ENCODE peak calls at places on chromosomes 4 and X, in four cellular contexts. One of them, this sample, is unnamed.

GRCh38 chr4:145736241-145736831 is 56.4 kb downstream of the C4orf51 start:
- DNase-seq in transverse colon: peak
- DNase-seq in uterus: peak
- DNase-seq in HepG2: no peak
- DNase-seq in this sample: no peak

GRCh38 chrX:139600105-139600504 is 69.6 kb downstream of the F9 start:
- DNase-seq in HepG2: no peak
- DNase-seq in transverse colon: no peak
- DNase-seq in uterus: no peak
- DNase-seq in this sample: no peak

GRCh38 chr4:189090174-189090814 is 850.4 kb upstream of the FRG1 start:
- DNase-seq in HepG2: peak
- DNase-seq in transverse colon: no peak
- DNase-seq in uterus: no peak
- DNase-seq in this sample: no peak

GRCh38 chrX:17860811-17861495 is at the start of gene RAI2:
- DNase-seq in HepG2: no peak
- DNase-seq in uterus: peak
- DNase-seq in transverse colon: peak
- DNase-seq in this sample: no peak

GRCh38 chr4:130675262-130675661 is 1579.3 kb downstream of the C4orf33 start:
- DNase-seq in transverse colon: no peak
- DNase-seq in HepG2: no peak
- DNase-seq in uterus: no peak
- DNase-seq in this sample: no peak

GRCh38 chr4:10495651-10496050 is 38.4 kb upstream of the ZNF518B start:
- DNase-seq in transverse colon: no peak
- DNase-seq in HepG2: no peak
- DNase-seq in uterus: no peak
- DNase-seq in this sample: no peak

GRCh38 chr4:86326399-86326798 is 33.5 kb downstream of the MAPK10 start:
- DNase-seq in HepG2: no peak
- DNase-seq in transverse colon: no peak
- DNase-seq in uterus: no peak
- DNase-seq in this sample: no peak

GRCh38 chr4:152500798-152501434 is 35.0 kb downstream of the FBXW7 start:
- DNase-seq in HepG2: peak
- DNase-seq in uterus: peak
- DNase-seq in transverse colon: peak
- DNase-seq in this sample: no peak

GRCh38 chr4:7159923-7160322 is 32.4 kb upstream of the SORCS2 start:
- DNase-seq in HepG2: peak
- DNase-seq in uterus: no peak
- DNase-seq in transverse colon: no peak
- DNase-seq in this sample: no peak

GRCh38 chr4:164572877-164573279 is 181.1 kb upstream of the SMIM31 start:
- DNase-seq in uterus: no peak
- DNase-seq in HepG2: no peak
- DNase-seq in transverse colon: no peak
- DNase-seq in this sample: no peak

GRCh38 chrX:33969105-33969504 is 163.0 kb downstream of the FAM47A start:
- DNase-seq in uterus: no peak
- DNase-seq in transverse colon: no peak
- DNase-seq in HepG2: no peak
- DNase-seq in this sample: no peak

GRCh38 chrX:27910412-27910811 is 70.8 kb downstream of the DCAF8L1 start:
- DNase-seq in transverse colon: no peak
- DNase-seq in uterus: no peak
- DNase-seq in HepG2: no peak
- DNase-seq in this sample: no peak

GRCh38 chr4:55086561-55086960 is 38.8 kb downstream of the KDR start:
- DNase-seq in transverse colon: no peak
- DNase-seq in HepG2: no peak
- DNase-seq in uterus: no peak
- DNase-seq in this sample: no peak

GRCh38 chrX:20066968-20067708 is 49.6 kb downstream of the MAP7D2 start:
- DNase-seq in transverse colon: peak
- DNase-seq in HepG2: peak
- DNase-seq in uterus: peak
- DNase-seq in this sample: no peak

GRCh38 chrX:7083468-7084396 is 63.8 kb upstream of the STS start:
- DNase-seq in uterus: no peak
- DNase-seq in transverse colon: peak
- DNase-seq in HepG2: no peak
- DNase-seq in this sample: no peak

GRCh38 chr4:130419576-130419975 is 1323.6 kb downstream of the C4orf33 start:
- DNase-seq in HepG2: no peak
- DNase-seq in uterus: no peak
- DNase-seq in transverse colon: no peak
- DNase-seq in this sample: no peak

GRCh38 chr4:18566970-18567799 is 545.6 kb upstream of the LCORL start:
- DNase-seq in HepG2: peak
- DNase-seq in transverse colon: no peak
- DNase-seq in uterus: no peak
- DNase-seq in this sample: no peak

GRCh38 chr4:145481164-145481941 is at the start of gene SMAD1:
- DNase-seq in transverse colon: peak
- DNase-seq in HepG2: peak
- DNase-seq in uterus: peak
- DNase-seq in this sample: no peak

GRCh38 chr4:100187781-100188180 is 2.5 kb downstream of the DDIT4L start:
- DNase-seq in HepG2: no peak
- DNase-seq in uterus: no peak
- DNase-seq in transverse colon: no peak
- DNase-seq in this sample: no peak

GRCh38 chr4:100188829-100189228 is 1.4 kb downstream of the DDIT4L start:
- DNase-seq in uterus: peak
- DNase-seq in HepG2: no peak
- DNase-seq in transverse colon: no peak
- DNase-seq in this sample: no peak

GRCh38 chr4:100184787-100185186 is 5.5 kb downstream of the DDIT4L start:
- DNase-seq in transverse colon: no peak
- DNase-seq in uterus: no peak
- DNase-seq in HepG2: no peak
- DNase-seq in this sample: no peak

GRCh38 chr4:100190643-100191600 is 654 bp upstream of the DDIT4L start:
- DNase-seq in HepG2: no peak
- DNase-seq in uterus: peak
- DNase-seq in transverse colon: no peak
- DNase-seq in this sample: no peak

DNA sequence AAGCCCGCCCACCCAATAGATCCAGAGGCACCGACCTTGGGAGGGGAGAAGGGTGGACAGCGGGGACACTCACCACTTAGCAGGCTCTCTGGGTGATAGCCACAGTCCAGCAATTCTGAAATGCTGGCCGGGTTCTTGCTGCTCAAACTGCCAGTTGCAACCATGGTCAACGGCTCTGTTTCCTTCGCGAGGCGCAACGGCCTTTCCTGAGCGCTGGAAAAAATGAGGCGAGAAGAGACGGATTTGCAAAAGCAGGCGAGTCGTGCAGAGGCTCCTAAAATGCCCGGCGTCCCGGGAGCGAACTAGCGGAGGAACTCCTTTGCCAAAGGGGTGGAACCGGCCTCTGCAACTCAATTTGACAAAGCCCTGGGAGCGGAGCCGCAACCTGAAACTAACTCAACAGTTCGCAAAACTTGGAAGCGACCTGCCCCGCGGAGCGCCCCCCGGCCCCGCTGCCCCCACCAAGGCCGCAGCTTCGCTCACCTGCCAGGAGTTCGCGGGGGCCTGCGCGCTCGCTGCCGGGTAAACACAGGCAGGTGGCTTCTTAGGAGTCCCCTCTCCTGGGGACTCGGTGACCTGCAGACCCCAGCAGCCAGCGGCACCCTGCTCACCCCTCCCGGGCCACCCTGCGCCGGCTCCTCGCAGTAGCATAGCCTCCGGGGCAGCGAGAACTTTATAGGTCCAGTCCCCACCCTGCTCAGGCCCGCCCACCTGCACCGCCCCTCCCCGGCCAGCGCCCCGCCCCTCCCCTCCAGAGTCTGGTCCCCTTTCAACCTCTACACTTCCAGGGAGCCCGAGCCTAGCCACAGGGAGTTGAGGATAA is at the start of gene DDIT4L:
- DNase-seq in uterus: peak
- DNase-seq in HepG2: no peak
- DNase-seq in transverse colon: peak
- DNase-seq in this sample: no peak
- TF ChIP-seq POLR2A in uterus: no peak
- TF ChIP-seq POLR2A in HepG2: no peak
- TF ChIP-seq POLR2A in transverse colon: no peak
- TF ChIP-seq POLR2A in this sample: no peak

DNA sequence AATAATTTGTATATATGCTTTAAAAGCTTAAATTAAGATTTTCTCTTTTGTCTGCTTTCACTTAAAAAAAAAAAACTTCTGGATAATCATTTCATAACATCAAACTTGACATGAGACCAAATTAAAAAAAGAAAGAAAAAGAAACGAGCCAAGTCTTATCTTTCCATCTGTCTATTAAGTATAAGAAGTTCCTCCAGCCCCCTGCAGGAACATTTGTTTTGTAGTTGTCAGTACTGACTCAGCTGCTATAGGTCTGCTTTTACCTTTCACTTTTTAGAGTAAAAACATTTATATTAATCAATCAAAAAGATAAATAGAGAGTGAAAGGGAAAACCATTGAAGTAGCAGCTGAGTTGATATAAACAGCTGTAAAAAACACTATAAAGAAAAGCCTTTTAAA is 46.2 kb downstream of the CCDC158 start:
- DNase-seq in HepG2: no peak
- DNase-seq in uterus: no peak
- DNase-seq in transverse colon: no peak
- DNase-seq in this sample: no peak
- TF ChIP-seq CTCF in HepG2: no peak
- TF ChIP-seq CTCF in uterus: no peak
- TF ChIP-seq CTCF in transverse colon: no peak
- TF ChIP-seq CTCF in this sample: no peak

DNA sequence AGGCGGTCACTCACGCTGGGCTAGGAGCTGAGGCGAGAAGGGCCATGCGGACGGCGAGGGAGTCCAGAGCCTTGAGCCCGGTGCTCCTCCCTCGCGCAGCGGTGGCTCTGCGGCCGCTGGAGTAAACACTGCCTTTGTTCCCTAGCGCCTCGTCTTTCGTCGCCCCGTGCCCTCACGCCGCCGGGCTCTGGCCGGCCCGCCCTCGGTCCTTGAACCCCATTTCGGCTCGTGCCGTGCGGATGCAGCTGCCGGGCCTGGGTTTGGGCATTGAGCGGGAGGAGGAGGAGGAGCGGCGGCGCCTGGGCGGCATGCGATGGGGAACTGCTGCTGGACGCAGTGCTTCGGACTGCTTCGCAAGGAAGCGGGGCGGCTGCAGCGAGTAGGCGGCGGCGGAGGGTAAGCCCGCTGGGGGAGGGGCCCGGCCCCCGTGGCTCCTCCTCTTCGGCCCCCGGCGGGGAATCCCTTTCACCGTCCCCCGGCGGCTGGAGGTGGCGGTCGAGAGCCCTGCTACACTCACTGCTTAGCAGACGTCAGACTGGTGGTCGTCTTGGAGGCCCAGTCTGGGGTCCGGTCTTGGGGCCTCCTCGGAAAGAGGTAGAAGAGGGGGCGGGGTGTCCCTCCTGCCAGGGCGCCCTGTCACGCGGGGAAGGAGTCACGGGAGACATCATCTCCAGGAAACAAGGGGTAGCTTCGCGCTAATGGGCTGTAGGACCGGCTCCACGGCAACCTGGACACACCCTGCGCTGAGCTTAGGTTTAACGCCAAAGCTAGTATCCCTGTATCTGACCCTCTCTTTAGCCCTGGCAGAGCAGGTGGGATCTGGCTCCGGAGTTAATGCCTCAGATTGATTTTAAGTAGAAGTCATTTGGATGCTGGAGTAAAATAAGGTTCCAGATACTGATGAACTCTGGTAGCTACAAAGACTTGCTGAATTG is at the start of gene AP1AR:
- DNase-seq in uterus: peak
- DNase-seq in HepG2: peak
- DNase-seq in transverse colon: peak
- DNase-seq in this sample: no peak
- TF ChIP-seq POLR2A in uterus: peak
- TF ChIP-seq POLR2A in HepG2: peak
- TF ChIP-seq POLR2A in transverse colon: peak
- TF ChIP-seq POLR2A in this sample: no peak

GRCh38 chr4:119230288-119230687 is 17.8 kb downstream of the USP53 start:
- DNase-seq in HepG2: no peak
- DNase-seq in transverse colon: no peak
- DNase-seq in uterus: no peak
- DNase-seq in this sample: no peak

GRCh38 chr4:119233750-119234149 is 21.2 kb downstream of the USP53 start:
- DNase-seq in HepG2: no peak
- DNase-seq in uterus: peak
- DNase-seq in transverse colon: no peak
- DNase-seq in this sample: no peak

GRCh38 chr4:119231517-119231916 is 19.0 kb downstream of the USP53 start:
- DNase-seq in uterus: no peak
- DNase-seq in HepG2: no peak
- DNase-seq in transverse colon: no peak
- DNase-seq in this sample: no peak

GRCh38 chr4:119228406-119228805 is 15.9 kb downstream of the USP53 start:
- DNase-seq in HepG2: no peak
- DNase-seq in uterus: no peak
- DNase-seq in transverse colon: no peak
- DNase-seq in this sample: no peak

DNA sequence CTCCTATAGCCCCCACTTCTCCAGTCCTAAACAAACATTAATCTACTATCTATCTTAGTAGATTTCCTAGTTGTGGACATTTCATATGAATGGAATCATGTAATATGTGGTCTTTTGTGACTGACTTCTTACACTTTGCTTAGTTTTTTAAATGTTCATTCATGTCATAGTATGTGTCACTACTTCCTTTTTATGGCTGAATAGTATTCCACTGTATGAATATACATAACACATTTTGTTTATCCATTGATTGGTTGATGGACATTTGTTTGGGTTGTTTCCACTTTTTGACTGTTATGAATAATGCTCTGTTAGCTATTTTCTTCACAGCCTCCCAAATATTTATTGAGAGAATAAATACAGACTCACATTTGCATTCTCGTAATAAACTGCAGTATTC is 19.8 kb downstream of the USP53 start:
- DNase-seq in uterus: no peak
- DNase-seq in HepG2: no peak
- DNase-seq in transverse colon: no peak
- DNase-seq in this sample: no peak
- TF ChIP-seq CTCF in uterus: no peak
- TF ChIP-seq CTCF in HepG2: no peak
- TF ChIP-seq CTCF in transverse colon: no peak
- TF ChIP-seq CTCF in this sample: no peak